ENCODE peak calls at places on chromosomes 12 and 14, in six cellular contexts. X, K, H, J, U and E are unnamed samples.

GRCh38 chr12:66352197-66352596 is 49.9 kb downstream of the HELB start:
- DNase-seq in K (no peak), U (no peak), J (peak), H (peak), X (peak), E (no peak)

GRCh38 chr12:109580684-109581333 is 7.2 kb downstream of the MVK start:
- DNase-seq in H (no peak), U (no peak), X (no peak), J (no peak), K (no peak), E (no peak)

GRCh38 chr12:112978163-112979081 is at the start of gene OAS2:
- DNase-seq in J (peak), K (no peak), X (peak), H (peak), U (peak), E (peak)

GRCh38 chr14:59248170-59248569 is 59.7 kb downstream of the DAAM1 start:
- DNase-seq in H (no peak), X (no peak), K (no peak), J (no peak), U (no peak), E (no peak)

GRCh38 chr14:24213866-24214652 is 771 bp upstream of the CHMP4A start:
- DNase-seq in K (no peak), X (no peak), U (no peak), J (no peak), H (no peak), E (no peak)

GRCh38 chr14:104874571-104875411 is 9.7 kb downstream of the CEP170B start:
- DNase-seq in J (no peak), H (no peak), U (no peak), K (no peak), X (no peak), E (no peak)

GRCh38 chr12:118714051-118714460 is 267.3 kb upstream of the SRRM4 start:
- DNase-seq in H (no peak), U (no peak), K (no peak), J (no peak), X (no peak), E (peak)

GRCh38 chr12:47124451-47124850 is 44.7 kb upstream of the AMIGO2 start:
- DNase-seq in X (no peak), K (no peak), U (no peak), J (peak), H (peak), E (no peak)

GRCh38 chr12:52279683-52280318 is 5.4 kb downstream of the KRT86 start:
- DNase-seq in U (no peak), K (peak), X (no peak), H (no peak), J (no peak), E (no peak)

GRCh38 chr12:58069268-58069967 is 128.1 kb downstream of the ATP23 start:
- DNase-seq in X (no peak), K (no peak), J (peak), U (no peak), H (peak), E (no peak)

GRCh38 chr14:79161576-79161975 is 991.4 kb downstream of the NRXN3 start:
- DNase-seq in X (no peak), J (peak), K (no peak), U (no peak), H (peak), E (no peak)

GRCh38 chr14:68941820-68942219 is 37.3 kb downstream of the ACTN1 start:
- DNase-seq in K (no peak), J (peak), X (peak), H (peak), U (no peak), E (no peak)

GRCh38 chr12:678747-679712 is 15.8 kb upstream of the NINJ2 start:
- DNase-seq in U (no peak), X (no peak), K (no peak), J (no peak), H (no peak), E (no peak)

GRCh38 chr12:124094188-124094587 is 121.2 kb downstream of the ZNF664 start:
- DNase-seq in H (no peak), K (no peak), U (no peak), X (no peak), J (no peak), E (no peak)

GRCh38 chr12:102769323-102769916 is 147.6 kb downstream of the PAH start:
- DNase-seq in K (peak), H (peak), U (no peak), X (peak), J (peak), E (peak)

GRCh38 chr14:93219103-93219726 is 12.2 kb downstream of the UBR7 start:
- DNase-seq in U (peak), H (peak), J (peak), X (no peak), K (no peak), E (no peak)

GRCh38 chr12:77031745-77032144 is 33.6 kb downstream of the E2F7 start:
- DNase-seq in H (peak), X (no peak), K (no peak), U (no peak), J (peak), E (no peak)

GRCh38 chr14:49923442-49923841 is 30.6 kb downstream of the ARF6 start:
- DNase-seq in H (no peak), X (no peak), U (no peak), J (no peak), K (no peak), E (no peak)

GRCh38 chr14:51310453-51311074 is 70.5 kb downstream of the TMX1 start:
- DNase-seq in H (peak), X (no peak), U (no peak), J (peak), K (no peak), E (no peak)

GRCh38 chr12:67969134-67969782 is 20.0 kb upstream of the IFNG-AS1 start:
- DNase-seq in U (no peak), H (peak), K (no peak), J (peak), X (no peak), E (no peak)

GRCh38 chr12:85874064-85874463 is at the start of gene NTS:
- DNase-seq in K (no peak), X (no peak), H (no peak), U (no peak), J (no peak), E (no peak)

GRCh38 chr12:53930591-53931255 is 7.9 kb upstream of the HOXC13 start:
- DNase-seq in J (no peak), U (no peak), X (no peak), K (no peak), H (no peak), E (no peak)

GRCh38 chr12:82874935-82875334 is 188.2 kb downstream of the TMTC2 start:
- DNase-seq in U (no peak), J (peak), K (no peak), X (no peak), H (peak), E (no peak)

GRCh38 chr12:50542448-50542847 is 37.7 kb downstream of the DIP2B start:
- DNase-seq in H (peak), J (peak), U (no peak), X (no peak), K (no peak), E (no peak)

GRCh38 chr12:132413931-132414588 is 75.9 kb upstream of the FBRSL1 start:
- DNase-seq in H (no peak), X (no peak), U (no peak), J (no peak), K (no peak), E (no peak)

GRCh38 chr12:5204271-5204670 is 160.6 kb downstream of the KCNA5 start:
- DNase-seq in K (no peak), X (no peak), H (no peak), J (no peak), U (no peak), E (no peak)

GRCh38 chr14:105600939-105601359 is 74.6 kb downstream of the TMEM121 start:
- DNase-seq in U (no peak), J (no peak), X (no peak), H (no peak), K (no peak), E (no peak)

GRCh38 chr12:109764123-109764522 is 50.5 kb downstream of the FAM222A start:
- DNase-seq in K (no peak), X (no peak), J (no peak), H (no peak), U (no peak), E (no peak)

GRCh38 chr14:85762523-85762922 is 232.6 kb downstream of the FLRT2 start:
- DNase-seq in J (no peak), H (no peak), U (no peak), X (no peak), K (no peak), E (no peak)

GRCh38 chr14:72776701-72777255 is 117.1 kb downstream of the DPF3 start:
- DNase-seq in J (no peak), U (no peak), K (no peak), X (no peak), H (no peak), E (peak)

GRCh38 chr12:121124402-121125109 is 8.1 kb upstream of the P2RX7 start:
- DNase-seq in X (no peak), K (no peak), H (peak), U (no peak), J (peak), E (no peak)

DNA sequence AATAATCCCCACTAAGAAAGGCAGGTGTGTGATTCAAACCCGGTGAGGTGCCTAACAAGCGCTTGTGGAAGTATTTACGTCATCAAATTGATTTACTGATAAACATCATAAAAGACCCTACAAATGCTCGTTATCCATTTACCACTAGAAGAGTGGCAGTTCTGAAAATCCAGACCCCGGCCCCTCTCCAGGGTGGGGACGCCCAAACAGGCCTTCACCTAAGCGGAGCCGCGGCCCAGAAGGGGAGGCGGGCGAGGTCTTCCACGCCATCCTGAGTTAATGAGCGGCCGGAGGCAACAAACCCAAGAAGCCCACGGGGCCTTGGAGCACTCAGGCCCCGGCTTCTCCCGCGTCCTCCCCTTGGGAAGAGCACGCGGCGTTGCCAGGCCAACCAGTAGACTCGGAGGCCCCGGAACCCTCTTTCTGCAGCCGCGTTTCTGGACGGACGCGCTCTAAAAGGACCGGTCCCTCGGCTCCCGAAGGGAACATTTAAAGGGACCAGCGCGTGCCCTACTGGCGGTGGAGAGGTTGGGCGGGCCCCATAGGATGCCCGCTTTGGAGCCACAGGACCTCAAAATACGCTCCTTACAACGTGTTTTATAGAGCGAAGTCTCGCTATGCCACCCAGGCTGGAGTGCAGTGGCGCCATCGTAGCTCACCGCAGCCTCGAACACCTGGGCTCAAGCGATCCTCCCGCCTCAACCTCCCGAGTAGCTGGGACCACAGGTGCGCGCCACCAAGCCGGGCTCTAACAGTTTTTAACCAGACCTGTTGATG is 3.5 kb downstream of the PTPN21 start:
- DNase-seq in X (peak), H (peak), J (peak), K (peak), U (peak), E (peak)
- H3K4me3 ChIP-seq in X (peak), H (peak), J (peak), K (peak), U (peak), E (no peak)

GRCh38 chr14:64465208-64465821 is at the start of gene AKAP5:
- DNase-seq in J (no peak), K (no peak), H (no peak), U (peak), X (peak), E (peak)

GRCh38 chr14:64463873-64464272 is 1.4 kb upstream of the AKAP5 start:
- DNase-seq in U (no peak), X (no peak), J (no peak), K (no peak), H (no peak), E (no peak)

GRCh38 chr14:64467131-64467530 is 1.8 kb downstream of the AKAP5 start:
- DNase-seq in X (no peak), H (no peak), U (no peak), J (peak), K (no peak), E (no peak)

GRCh38 chr14:64464695-64465094 is 604 bp upstream of the AKAP5 start:
- DNase-seq in J (no peak), X (no peak), K (no peak), H (no peak), U (no peak), E (no peak)

DNA sequence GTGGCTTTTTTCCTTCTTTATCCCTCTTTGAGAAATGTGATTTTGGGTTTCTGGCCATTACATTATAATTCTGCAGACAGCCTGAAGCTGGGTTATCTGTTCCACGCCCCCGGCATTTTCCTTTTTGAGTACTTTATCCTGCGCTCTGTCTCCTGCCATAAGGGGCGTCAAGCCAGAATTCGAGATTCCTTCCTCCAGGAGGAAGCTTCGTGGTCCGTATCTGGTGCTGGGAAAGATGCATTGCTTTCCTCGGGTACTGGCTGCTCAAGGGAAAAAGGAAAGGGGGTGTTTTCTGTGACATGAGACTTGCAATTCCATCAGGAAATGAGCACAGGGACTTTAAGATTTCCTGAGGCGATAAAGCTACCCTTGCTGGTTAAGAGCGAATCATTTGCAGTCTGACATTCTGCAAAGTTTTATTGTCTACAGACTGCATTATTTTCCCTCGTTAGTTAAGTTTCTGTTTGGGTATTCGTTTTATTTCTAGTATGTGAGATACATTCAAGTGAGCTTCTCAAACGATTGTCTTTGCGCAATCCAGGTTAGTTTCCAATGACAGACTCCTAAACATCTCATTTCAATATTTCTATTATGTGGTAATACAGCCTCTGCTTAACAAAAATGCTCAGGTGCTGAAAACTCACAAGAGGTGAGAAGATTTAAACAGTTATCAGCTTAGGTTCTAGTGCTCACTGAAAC is 706 bp downstream of the AKAP5 start:
- DNase-seq in X (no peak), U (no peak), K (no peak), J (peak), H (peak), E (no peak)
- TF ChIP-seq CTCF in X (no peak), U (peak), K (no peak), J (peak), H (peak), E (no peak)

DNA sequence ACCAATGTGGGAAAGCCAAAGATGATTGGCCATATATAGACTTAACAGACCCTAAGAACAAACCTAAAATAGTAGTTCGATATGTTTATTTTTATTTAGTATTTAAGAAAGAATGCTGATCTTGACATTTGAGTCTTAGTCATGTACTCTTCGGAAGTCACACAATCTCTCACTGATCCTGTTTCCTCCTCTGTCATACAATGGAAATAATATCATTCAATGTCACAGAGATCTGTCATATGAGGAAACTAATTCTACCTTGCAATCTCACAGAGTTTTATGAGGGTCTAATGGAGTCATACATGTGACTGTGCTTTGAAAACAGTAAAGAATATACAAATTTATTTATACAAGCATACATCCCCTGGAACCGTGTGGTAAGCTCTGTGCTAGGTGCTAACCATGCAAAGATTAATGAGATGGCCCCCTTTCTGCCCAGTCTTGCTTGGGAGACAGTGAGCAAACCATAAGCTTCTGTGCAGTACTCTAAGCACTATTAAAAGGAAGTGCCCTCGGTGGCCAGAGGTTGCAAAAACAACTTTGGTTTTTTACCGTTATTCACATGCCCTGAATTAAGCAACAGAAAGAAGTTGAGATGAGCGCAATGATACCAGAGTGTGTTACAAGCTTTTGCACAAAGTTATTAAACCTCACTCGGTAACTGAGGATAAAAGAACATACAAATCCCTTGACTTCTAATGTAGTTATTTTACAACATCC is 1.7 kb upstream of the LIN7A start:
- DNase-seq in X (no peak), H (peak), J (no peak), U (no peak), K (no peak), E (no peak)
- H3K4me3 ChIP-seq in X (peak), H (no peak), J (no peak), U (no peak), K (no peak), E (no peak)

GRCh38 chr14:34094384-34094783 is 143.5 kb upstream of the EGLN3 start:
- DNase-seq in K (no peak), U (no peak), X (no peak), J (no peak), H (no peak), E (no peak)

GRCh38 chr14:34099630-34100029 is 148.8 kb upstream of the EGLN3 start:
- DNase-seq in X (no peak), U (no peak), J (no peak), K (no peak), H (no peak), E (no peak)

GRCh38 chr14:34098045-34098984 is 147.4 kb upstream of the EGLN3 start:
- DNase-seq in K (no peak), U (no peak), X (no peak), H (peak), J (peak), E (no peak)

GRCh38 chr14:34103176-34103575 is 152.3 kb upstream of the EGLN3 start:
- DNase-seq in K (no peak), J (no peak), H (no peak), U (no peak), X (no peak), E (no peak)

GRCh38 chr14:34098985-34099349 is 148.1 kb upstream of the EGLN3 start:
- DNase-seq in U (no peak), X (no peak), H (no peak), K (no peak), J (no peak), E (no peak)
- TF ChIP-seq CTCF in U (no peak), X (peak), H (no peak), K (no peak), J (no peak), E (no peak)

DNA sequence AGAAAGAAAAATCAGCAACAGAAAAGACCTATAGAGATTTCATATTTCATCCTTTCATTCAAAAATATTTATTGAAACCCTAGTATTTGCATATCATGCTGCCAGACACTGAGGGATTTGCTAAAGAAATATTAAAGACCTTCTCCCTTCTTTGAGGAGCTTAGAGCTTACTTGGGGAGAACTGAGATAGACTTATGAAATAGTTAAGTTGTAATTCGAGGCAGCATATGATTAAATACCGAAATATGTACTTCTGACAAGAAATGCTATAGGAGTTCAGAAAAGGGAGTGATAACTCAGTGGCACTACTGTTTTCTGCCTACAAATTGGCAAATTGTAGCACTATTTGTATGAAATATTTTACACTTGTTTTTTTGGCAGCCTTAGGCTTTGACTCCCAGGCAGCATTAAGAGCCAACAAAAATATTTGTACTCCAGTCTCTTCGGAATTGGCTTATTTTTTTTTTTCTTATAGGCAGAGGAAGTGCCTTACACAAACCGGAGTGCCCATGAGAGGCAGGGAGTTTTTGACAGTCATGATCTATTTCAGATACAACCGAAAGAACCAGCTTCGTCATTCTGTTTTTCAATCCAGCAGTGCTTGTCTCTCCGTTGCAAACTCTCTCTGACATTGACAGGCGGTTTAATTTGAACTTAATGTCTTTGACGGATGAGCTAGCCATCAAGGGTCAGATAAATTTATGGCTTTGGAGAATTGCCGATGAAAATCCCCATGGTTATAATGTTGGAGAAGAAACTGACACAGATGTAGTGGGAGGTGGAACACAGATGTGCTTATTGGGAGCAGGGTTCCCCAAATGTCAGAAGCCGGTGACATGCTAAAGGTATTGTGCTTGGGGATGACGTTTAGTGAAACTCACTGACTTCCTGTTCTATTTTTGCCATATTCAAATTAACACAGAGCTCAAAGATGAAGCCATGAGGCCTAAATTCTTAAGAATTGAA is 59.4 kb downstream of the PLXNC1 start:
- DNase-seq in K (no peak), H (peak), X (no peak), U (no peak), J (peak), E (peak)
- H3K4me3 ChIP-seq in K (no peak), H (no peak), X (peak), U (peak), J (no peak), E (peak)